ENCODE peak calls at places on chromosomes 12 and 14, in four cellular contexts. One of them, this sample, is unnamed. For H3K4me1 and H3K9me3, the result is how much of the 10 kb centered on the place peaks cover.

GRCh38 chr14:34649344-34649743 is 19.4 kb upstream of the SNX6 start:
- DNase-seq in lung: no peak
- DNase-seq in mammary epithelial cell: peak
- DNase-seq in A673: no peak
- DNase-seq in this sample: no peak

GRCh38 chr12:12611512-12612306 is at the start of gene CREBL2:
- DNase-seq in lung: peak
- DNase-seq in mammary epithelial cell: peak
- DNase-seq in A673: peak
- DNase-seq in this sample: peak

GRCh38 chr12:109873653-109874052 is 6.7 kb downstream of the GLTP start:
- DNase-seq in lung: no peak
- DNase-seq in mammary epithelial cell: no peak
- DNase-seq in A673: no peak
- DNase-seq in this sample: peak

GRCh38 chr12:38543151-38543550 is 226.6 kb downstream of the ALG10B start:
- DNase-seq in lung: peak
- DNase-seq in mammary epithelial cell: peak
- DNase-seq in A673: no peak
- DNase-seq in this sample: no peak

GRCh38 chr14:75561013-75561432 is 17.4 kb upstream of the FLVCR2 start:
- DNase-seq in lung: peak
- DNase-seq in mammary epithelial cell: peak
- DNase-seq in A673: peak
- DNase-seq in this sample: peak

GRCh38 chr12:119749666-119750065 is 81.7 kb downstream of the PRKAB1 start:
- DNase-seq in lung: no peak
- DNase-seq in mammary epithelial cell: no peak
- DNase-seq in A673: peak
- DNase-seq in this sample: no peak

GRCh38 chr14:30669594-30669993 is 47.5 kb downstream of the SCFD1 start:
- DNase-seq in lung: no peak
- DNase-seq in mammary epithelial cell: no peak
- DNase-seq in A673: no peak
- DNase-seq in this sample: no peak

GRCh38 chr12:45425426-45425825 is 209.5 kb downstream of the ANO6 start:
- DNase-seq in lung: no peak
- DNase-seq in mammary epithelial cell: no peak
- DNase-seq in A673: no peak
- DNase-seq in this sample: no peak

GRCh38 chr12:54372113-54372806 is 8.0 kb upstream of the GPR84 start:
- DNase-seq in lung: no peak
- DNase-seq in mammary epithelial cell: no peak
- DNase-seq in A673: no peak
- DNase-seq in this sample: no peak

GRCh38 chr14:99749763-99750715 is 43.2 kb upstream of the EML1 start:
- DNase-seq in lung: no peak
- DNase-seq in mammary epithelial cell: no peak
- DNase-seq in A673: no peak
- DNase-seq in this sample: peak

GRCh38 chr12:11814362-11814761 is 164.9 kb downstream of the ETV6 start:
- DNase-seq in lung: no peak
- DNase-seq in mammary epithelial cell: peak
- DNase-seq in A673: peak
- DNase-seq in this sample: no peak

GRCh38 chr12:122333142-122334087 is 67.1 kb upstream of the VPS33A start:
- DNase-seq in lung: no peak
- DNase-seq in mammary epithelial cell: no peak
- DNase-seq in A673: no peak
- DNase-seq in this sample: no peak

GRCh38 chr12:1413930-1414329 is 180.5 kb downstream of the FBXL14 start:
- DNase-seq in lung: no peak
- DNase-seq in mammary epithelial cell: no peak
- DNase-seq in A673: no peak
- DNase-seq in this sample: no peak

GRCh38 chr12:41795910-41796309 is 348.8 kb downstream of the GXYLT1 start:
- DNase-seq in lung: no peak
- DNase-seq in mammary epithelial cell: no peak
- DNase-seq in A673: peak
- DNase-seq in this sample: no peak

GRCh38 chr12:38736821-38737220 is 168.6 kb downstream of the CPNE8 start:
- DNase-seq in lung: no peak
- DNase-seq in mammary epithelial cell: no peak
- DNase-seq in A673: no peak
- DNase-seq in this sample: no peak

GRCh38 chr14:50823763-50824636 is 7.0 kb downstream of the NIN start:
- DNase-seq in lung: no peak
- DNase-seq in mammary epithelial cell: no peak
- DNase-seq in A673: no peak
- DNase-seq in this sample: no peak

GRCh38 chr12:127657036-127657435 is 609.9 kb upstream of the TMEM132C start:
- DNase-seq in lung: no peak
- DNase-seq in mammary epithelial cell: no peak
- DNase-seq in A673: no peak
- DNase-seq in this sample: no peak

GRCh38 chr14:74083161-74083560 is 1.1 kb downstream of the ALDH6A1 start:
- DNase-seq in lung: no peak
- DNase-seq in mammary epithelial cell: no peak
- DNase-seq in A673: no peak
- DNase-seq in this sample: no peak

GRCh38 chr12:127162307-127162706 is 1104.7 kb upstream of the TMEM132C start:
- DNase-seq in lung: no peak
- DNase-seq in mammary epithelial cell: no peak
- DNase-seq in A673: no peak
- DNase-seq in this sample: no peak

GRCh38 chr12:111438501-111438900 is 32.8 kb downstream of the SH2B3 start:
- DNase-seq in lung: peak
- DNase-seq in mammary epithelial cell: peak
- DNase-seq in A673: no peak
- DNase-seq in this sample: no peak

GRCh38 chr12:101935769-101936741 is 58.7 kb downstream of the DRAM1 start:
- DNase-seq in lung: no peak
- DNase-seq in mammary epithelial cell: peak
- DNase-seq in A673: peak
- DNase-seq in this sample: no peak

GRCh38 chr14:73240816-73241480 is 3.6 kb downstream of the PAPLN start:
- DNase-seq in lung: no peak
- DNase-seq in mammary epithelial cell: no peak
- DNase-seq in A673: no peak
- DNase-seq in this sample: no peak

GRCh38 chr14:68680541-68681051 is 112.3 kb downstream of the ZFP36L1 start:
- DNase-seq in lung: no peak
- DNase-seq in mammary epithelial cell: no peak
- DNase-seq in A673: no peak
- DNase-seq in this sample: no peak

GRCh38 chr14:24895243-24895583 is 154.7 kb downstream of the STXBP6 start:
- DNase-seq in lung: no peak
- DNase-seq in mammary epithelial cell: no peak
- DNase-seq in A673: no peak
- DNase-seq in this sample: no peak

GRCh38 chr12:19021646-19022045 is 107.9 kb upstream of the PLEKHA5 start:
- DNase-seq in lung: no peak
- DNase-seq in mammary epithelial cell: no peak
- DNase-seq in A673: no peak
- DNase-seq in this sample: no peak

GRCh38 chr14:61221906-61222305 is 59.2 kb downstream of the TMEM30B start:
- DNase-seq in lung: no peak
- DNase-seq in mammary epithelial cell: no peak
- DNase-seq in A673: no peak
- DNase-seq in this sample: no peak

GRCh38 chr12:53324113-53324778 is 2.8 kb upstream of the AAAS start:
- DNase-seq in lung: peak
- DNase-seq in mammary epithelial cell: peak
- DNase-seq in A673: peak
- DNase-seq in this sample: no peak

GRCh38 chr14:76953196-76953945 is 75.1 kb downstream of the IRF2BPL start:
- DNase-seq in lung: peak
- DNase-seq in mammary epithelial cell: peak
- DNase-seq in A673: peak
- DNase-seq in this sample: peak

GRCh38 chr12:108807996-108808725 is 49.2 kb downstream of the SSH1 start:
- DNase-seq in lung: no peak
- DNase-seq in mammary epithelial cell: no peak
- DNase-seq in A673: no peak
- DNase-seq in this sample: no peak

GRCh38 chr12:1680804-1681492 is 9.9 kb upstream of the ADIPOR2 start:
- DNase-seq in lung: no peak
- DNase-seq in mammary epithelial cell: no peak
- DNase-seq in A673: no peak
- DNase-seq in this sample: no peak

GRCh38 chr12:122421263-122421814 is 1.1 kb downstream of the CLIP1 start:
- DNase-seq in lung: peak
- DNase-seq in mammary epithelial cell: peak
- DNase-seq in A673: peak
- DNase-seq in this sample: peak

GRCh38 chr14:50831704-50832130 is 755 bp upstream of the NIN start:
- DNase-seq in lung: no peak
- DNase-seq in mammary epithelial cell: no peak
- DNase-seq in A673: peak
- DNase-seq in this sample: no peak

GRCh38 chr12:3132636-3133409 is 55.6 kb downstream of the TSPAN9 start:
- DNase-seq in lung: no peak
- DNase-seq in mammary epithelial cell: no peak
- DNase-seq in A673: no peak
- DNase-seq in this sample: no peak

GRCh38 chr14:99564256-99564902 is 39.6 kb downstream of the CCDC85C start:
- DNase-seq in lung: no peak
- DNase-seq in mammary epithelial cell: no peak
- DNase-seq in A673: peak
- DNase-seq in this sample: no peak

GRCh38 chr12:124461241-124461673 is 106.2 kb downstream of the NCOR2 start:
- DNase-seq in lung: no peak
- DNase-seq in mammary epithelial cell: no peak
- DNase-seq in A673: no peak
- DNase-seq in this sample: no peak

GRCh38 chr12:115337693-115338543 is 653.9 kb upstream of the TBX3 start:
- DNase-seq in lung: no peak
- DNase-seq in mammary epithelial cell: peak
- DNase-seq in A673: no peak
- DNase-seq in this sample: peak

GRCh38 chr12:40693503-40693863 is 1.2 kb downstream of the CNTN1 start:
- DNase-seq in lung: peak
- DNase-seq in mammary epithelial cell: peak
- DNase-seq in A673: peak
- DNase-seq in this sample: peak

GRCh38 chr12:45674583-45674982 is 54.9 kb upstream of the ARID2 start:
- DNase-seq in lung: peak
- DNase-seq in mammary epithelial cell: peak
- DNase-seq in A673: peak
- DNase-seq in this sample: no peak

GRCh38 chr14:80956922-80957321 is 1.5 kb downstream of the TSHR start:
- DNase-seq in lung: no peak
- DNase-seq in mammary epithelial cell: no peak
- DNase-seq in A673: peak
- DNase-seq in this sample: no peak

GRCh38 chr12:124663771-124664366 is 96.5 kb upstream of the NCOR2 start:
- DNase-seq in lung: no peak
- DNase-seq in mammary epithelial cell: no peak
- DNase-seq in A673: no peak
- DNase-seq in this sample: no peak

GRCh38 chr14:32010561-32011188 is 66.4 kb upstream of the ARHGAP5 start:
- DNase-seq in lung: no peak
- DNase-seq in mammary epithelial cell: peak
- DNase-seq in A673: no peak
- DNase-seq in this sample: no peak
- H3K4me1 ChIP-seq in lung: under half
- H3K4me1 ChIP-seq in mammary epithelial cell: half or more
- H3K4me1 ChIP-seq in A673: under half
- H3K4me1 ChIP-seq in this sample: under half

DNA sequence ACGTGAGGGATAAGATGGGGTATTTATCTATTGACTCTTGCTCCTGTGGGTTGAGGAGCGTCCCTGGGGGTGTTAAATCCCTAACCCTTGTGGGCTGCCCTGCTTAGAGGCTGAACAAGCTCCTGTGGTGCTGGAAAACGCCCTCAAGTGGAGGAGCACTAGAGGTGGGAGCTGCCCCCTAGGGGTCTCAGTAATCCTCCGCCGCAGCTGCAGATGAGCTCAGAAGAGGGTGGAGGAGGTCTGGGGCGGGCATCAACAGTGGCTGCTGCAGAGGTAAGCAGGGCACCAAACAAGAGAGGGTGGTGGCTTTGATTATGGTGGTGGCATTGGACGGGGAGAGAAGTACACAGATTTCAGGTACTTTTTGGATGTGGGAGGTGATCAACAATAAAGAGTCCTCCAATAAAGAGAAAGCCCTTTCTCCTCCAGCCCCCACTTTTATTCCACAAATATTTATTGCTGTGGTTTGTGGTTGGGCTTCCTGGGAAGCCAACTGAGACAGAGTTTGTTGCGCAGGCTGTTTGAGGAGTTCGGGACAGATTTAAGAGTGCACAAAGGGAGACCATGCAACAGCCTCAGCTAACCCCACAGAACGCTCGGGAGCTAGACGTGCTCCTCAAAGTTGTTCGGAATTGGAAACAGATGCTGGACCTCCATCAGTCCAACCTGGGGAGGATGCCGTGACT is 179.9 kb downstream of the ADCK1 start:
- DNase-seq in lung: no peak
- DNase-seq in mammary epithelial cell: no peak
- DNase-seq in A673: peak
- DNase-seq in this sample: no peak
- TF ChIP-seq CTCF in lung: no peak
- TF ChIP-seq CTCF in mammary epithelial cell: no peak
- TF ChIP-seq CTCF in A673: peak
- TF ChIP-seq CTCF in this sample: no peak

GRCh38 chr14:105531088-105531957 is 4.9 kb downstream of the TMEM121 start:
- DNase-seq in lung: no peak
- DNase-seq in mammary epithelial cell: no peak
- DNase-seq in A673: no peak
- DNase-seq in this sample: no peak

GRCh38 chr14:105533391-105533790 is 7.0 kb downstream of the TMEM121 start:
- DNase-seq in lung: no peak
- DNase-seq in mammary epithelial cell: no peak
- DNase-seq in A673: no peak
- DNase-seq in this sample: no peak

GRCh38 chr14:105530446-105531087 is 4.2 kb downstream of the TMEM121 start:
- DNase-seq in lung: no peak
- DNase-seq in mammary epithelial cell: no peak
- DNase-seq in A673: no peak
- DNase-seq in this sample: no peak

GRCh38 chr14:105532735-105533141 is 6.4 kb downstream of the TMEM121 start:
- DNase-seq in lung: no peak
- DNase-seq in mammary epithelial cell: no peak
- DNase-seq in A673: peak
- DNase-seq in this sample: no peak

GRCh38 chr14:105532111-105532623 is 5.8 kb downstream of the TMEM121 start:
- DNase-seq in lung: no peak
- DNase-seq in mammary epithelial cell: no peak
- DNase-seq in A673: no peak
- DNase-seq in this sample: no peak
- H3K9me3 ChIP-seq in lung: under half
- H3K9me3 ChIP-seq in mammary epithelial cell: under half
- H3K9me3 ChIP-seq in A673: under half
- H3K9me3 ChIP-seq in this sample: under half

GRCh38 chr14:22579218-22579617 is 9.8 kb downstream of the DAD1 start:
- DNase-seq in lung: no peak
- DNase-seq in mammary epithelial cell: no peak
- DNase-seq in A673: no peak
- DNase-seq in this sample: no peak
- H3K4me1 ChIP-seq in lung: under half
- H3K4me1 ChIP-seq in mammary epithelial cell: under half
- H3K4me1 ChIP-seq in A673: under half
- H3K4me1 ChIP-seq in this sample: under half